ENCODE peak calls at places on chromosome 17, in seven cellular contexts. U, B, W, E, A, R and Z are unnamed samples.

GRCh38 chr17:16342979-16343378 is 10.3 kb downstream of the CENPV start:
- DNase-seq in E (no peak), B (no peak), W (no peak), U (peak), R (no peak), A (no peak), Z (no peak)

GRCh38 chr17:64319531-64319930 is 56.5 kb upstream of the TEX2 start:
- DNase-seq in R (no peak), B (no peak), E (no peak), U (no peak), A (no peak), W (no peak), Z (no peak)

GRCh38 chr17:73786286-73786743 is 142.1 kb upstream of the SDK2 start:
- DNase-seq in R (no peak), E (no peak), W (peak), A (no peak), B (peak), U (no peak), Z (no peak)

GRCh38 chr17:48568499-48569259 is 9.5 kb downstream of the HOXB4 start:
- DNase-seq in A (no peak), W (no peak), E (no peak), B (no peak), R (no peak), U (peak), Z (no peak)

GRCh38 chr17:19533718-19534561 is at the start of gene SLC47A1:
- DNase-seq in W (peak), B (peak), A (peak), R (no peak), U (no peak), E (no peak), Z (peak)

GRCh38 chr17:81821603-81822311 is 11.3 kb downstream of the MCRIP1 start:
- DNase-seq in W (peak), U (peak), A (peak), R (no peak), E (peak), B (peak), Z (peak)

GRCh38 chr17:74478369-74479100 is 12.1 kb downstream of the CD300A start:
- DNase-seq in B (no peak), A (no peak), W (no peak), U (no peak), R (peak), E (no peak), Z (peak)

GRCh38 chr17:55811536-55811935 is 60.7 kb downstream of the PCTP start:
- DNase-seq in R (no peak), U (no peak), A (no peak), W (no peak), E (no peak), B (no peak), Z (no peak)

GRCh38 chr17:56222255-56222654 is 69.0 kb downstream of the ANKFN1 start:
- DNase-seq in A (no peak), R (no peak), B (no peak), U (peak), E (no peak), W (no peak), Z (no peak)

GRCh38 chr17:32878211-32878610 is 1.3 kb upstream of the MYO1D start:
- DNase-seq in U (peak), B (no peak), W (no peak), R (no peak), A (no peak), E (no peak), Z (no peak)

GRCh38 chr17:41329279-41329925 is 13.9 kb upstream of the KRTAP17-1 start:
- DNase-seq in R (no peak), A (peak), U (peak), E (peak), B (peak), W (peak), Z (peak)

GRCh38 chr17:82338858-82339633 is 5.5 kb upstream of the SECTM1 start:
- DNase-seq in W (no peak), R (no peak), U (peak), A (no peak), E (peak), B (peak), Z (no peak)

GRCh38 chr17:16944334-16945140 is 27.4 kb downstream of the TNFRSF13B start:
- DNase-seq in E (no peak), A (no peak), R (no peak), W (peak), B (no peak), U (no peak), Z (no peak)

GRCh38 chr17:20156196-20157077 is 147.3 kb downstream of the SPECC1 start:
- DNase-seq in W (no peak), U (peak), A (peak), R (no peak), E (peak), B (peak), Z (peak)

GRCh38 chr17:55986817-55987216 is 166.5 kb upstream of the ANKFN1 start:
- DNase-seq in E (no peak), W (no peak), R (no peak), B (no peak), A (no peak), U (no peak), Z (no peak)

GRCh38 chr17:9360610-9361571 is 214.7 kb downstream of the STX8 start:
- DNase-seq in A (peak), R (no peak), U (peak), E (no peak), W (no peak), B (peak), Z (no peak)

GRCh38 chr17:66514227-66514806 is 211.9 kb downstream of the PRKCA start:
- DNase-seq in B (no peak), A (no peak), E (no peak), R (no peak), U (peak), W (no peak), Z (no peak)

GRCh38 chr17:62739666-62740065 is 68.4 kb downstream of the MARCHF10 start:
- DNase-seq in R (no peak), U (no peak), E (no peak), W (no peak), A (no peak), B (no peak), Z (no peak)

GRCh38 chr17:62732125-62732524 is 76.0 kb downstream of the MARCHF10 start:
- DNase-seq in A (no peak), E (no peak), B (no peak), U (no peak), R (no peak), W (no peak), Z (no peak)

GRCh38 chr17:62740066-62740465 is 68.0 kb downstream of the MARCHF10 start:
- DNase-seq in B (no peak), W (no peak), A (no peak), E (no peak), R (no peak), U (peak), Z (no peak)

GRCh38 chr17:62737513-62737912 is 70.6 kb downstream of the MARCHF10 start:
- DNase-seq in B (no peak), U (no peak), A (no peak), R (no peak), E (no peak), W (no peak), Z (no peak)

GRCh38 chr17:62735027-62735651 is 73.0 kb downstream of the MARCHF10 start:
- DNase-seq in U (no peak), R (no peak), W (no peak), E (no peak), A (no peak), B (no peak), Z (no peak)
- TF ChIP-seq RFX5 in U (no peak), R (no peak), W (no peak), E (no peak), A (no peak), B (no peak), Z (no peak)

DNA sequence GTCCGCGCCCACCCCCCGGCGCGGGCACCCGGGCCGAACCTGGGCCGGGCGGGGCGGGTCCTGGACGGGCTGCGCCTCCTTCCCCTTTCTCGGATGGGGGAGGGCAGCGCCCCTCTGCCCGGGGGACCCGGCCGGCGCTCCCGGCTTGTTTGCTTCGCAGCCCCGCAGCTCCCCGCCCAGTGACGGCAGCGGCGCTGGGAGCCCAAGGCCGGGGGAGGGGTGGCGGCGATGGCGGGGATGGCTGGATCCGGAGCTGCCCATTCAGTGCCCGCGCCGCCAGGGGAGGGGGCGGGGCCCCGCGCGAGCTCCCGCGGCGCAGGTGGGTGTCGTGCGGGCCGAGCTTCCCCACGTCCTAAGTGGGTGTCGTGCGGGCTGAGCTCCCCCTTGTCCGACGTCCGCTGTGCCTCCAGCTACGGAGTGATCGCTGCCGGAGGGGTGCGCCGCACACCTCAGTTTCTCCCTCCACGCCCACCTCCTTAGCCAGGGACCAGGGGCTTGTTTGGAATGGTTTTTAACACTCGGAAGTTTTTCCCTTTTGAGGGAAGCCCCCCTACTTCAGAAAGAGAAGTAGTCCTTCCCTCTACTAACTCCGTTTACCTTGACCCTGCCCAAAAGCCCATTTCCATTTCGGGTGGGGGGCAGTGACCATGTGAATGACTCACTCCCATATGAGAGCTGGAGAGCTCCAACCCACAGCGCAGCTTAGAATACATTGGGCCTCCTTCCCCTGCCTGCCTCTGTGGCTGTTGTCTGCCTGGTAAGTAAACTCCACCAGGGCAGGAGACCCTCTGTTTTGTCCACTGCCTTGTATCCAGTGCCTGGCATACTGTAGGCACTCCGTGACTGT is 733 bp downstream of the SGSM2 start:
- DNase-seq in U (peak), E (peak), R (no peak), B (peak), A (peak), W (peak), Z (peak)
- TF ChIP-seq RFX5 in U (no peak), E (no peak), R (no peak), B (no peak), A (no peak), W (no peak), Z (no peak)

GRCh38 chr17:76337413-76337777 is 16.3 kb downstream of the PRPSAP1 start:
- DNase-seq in R (no peak), E (no peak), B (no peak), A (no peak), W (no peak), U (peak), Z (no peak)
- TF ChIP-seq RFX5 in R (no peak), E (no peak), B (no peak), A (no peak), W (no peak), U (no peak), Z (no peak)

DNA sequence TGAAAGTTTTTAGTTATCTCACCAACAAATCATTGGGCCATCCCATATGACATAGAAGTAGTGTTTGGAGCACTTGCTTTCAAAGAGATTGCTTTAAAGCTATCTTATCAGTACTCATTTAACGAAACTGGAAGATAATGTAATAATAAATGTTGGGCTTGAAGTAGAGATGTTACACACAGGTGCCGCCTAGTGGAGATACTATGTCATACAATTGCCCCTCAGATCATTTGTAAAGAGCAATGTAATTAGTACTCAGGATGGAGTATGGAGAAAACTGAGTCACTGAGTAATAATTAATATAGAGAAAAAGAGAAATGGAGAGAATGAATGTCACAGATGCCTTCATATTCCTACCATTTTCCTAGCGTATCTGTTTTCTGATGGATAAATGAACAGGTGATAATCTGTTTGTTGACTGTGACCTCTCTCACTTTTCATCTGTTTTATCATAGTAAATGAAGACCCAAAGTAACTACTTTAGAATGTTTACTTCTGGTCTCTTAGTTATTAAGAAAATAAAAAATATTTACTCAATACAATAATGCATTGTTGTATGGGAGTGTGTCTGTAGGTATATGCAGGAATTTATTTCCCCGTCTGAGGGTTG is 80.4 kb downstream of the EFCAB5 start:
- DNase-seq in R (no peak), U (peak), A (peak), B (peak), E (peak), W (no peak), Z (peak)
- TF ChIP-seq RFX5 in R (no peak), U (no peak), A (no peak), B (no peak), E (no peak), W (no peak), Z (no peak)

GRCh38 chr17:42873321-42873720 is 22.3 kb downstream of the AOC3 start:
- DNase-seq in U (no peak), W (no peak), R (no peak), E (no peak), A (peak), B (no peak), Z (no peak)

GRCh38 chr17:42872251-42872965 is 21.4 kb downstream of the AOC3 start:
- DNase-seq in U (peak), W (no peak), E (no peak), B (no peak), R (no peak), A (no peak), Z (no peak)

GRCh38 chr17:42868338-42868737 is 17.3 kb downstream of the AOC3 start:
- DNase-seq in W (no peak), U (no peak), E (no peak), R (no peak), B (no peak), A (no peak), Z (no peak)

GRCh38 chr17:42866631-42867575 is 15.9 kb downstream of the AOC3 start:
- DNase-seq in R (no peak), W (no peak), U (no peak), E (no peak), B (no peak), A (peak), Z (no peak)

DNA sequence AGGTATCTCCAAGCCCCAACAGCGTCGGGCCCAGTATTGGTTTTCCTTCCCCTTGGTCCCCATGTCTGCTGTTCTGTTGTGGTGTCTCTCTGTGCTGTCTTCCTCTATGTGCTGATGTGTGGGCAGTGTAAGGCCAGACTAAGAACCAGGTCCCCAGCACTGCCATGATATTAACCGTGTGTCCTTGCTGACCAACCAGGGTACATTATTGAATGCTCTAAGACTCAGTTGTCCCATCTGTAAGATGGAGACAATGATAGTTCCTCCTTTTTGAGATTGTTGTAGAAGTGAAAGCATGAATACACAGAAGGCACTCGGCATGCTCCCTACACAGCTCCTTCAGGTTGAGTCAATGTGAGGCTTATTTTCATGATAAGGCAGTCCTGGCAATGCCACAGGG is 20.6 kb downstream of the AOC3 start:
- DNase-seq in B (no peak), E (no peak), A (no peak), R (no peak), W (no peak), U (no peak), Z (no peak)
- TF ChIP-seq RFX5 in B (no peak), E (no peak), A (no peak), R (no peak), W (no peak), U (no peak), Z (no peak)

GRCh38 chr17:76013377-76013932 is 12.8 kb downstream of the CDK3 start:
- DNase-seq in W (no peak), U (no peak), A (no peak), R (no peak), E (no peak), B (no peak), Z (no peak)
- TF ChIP-seq RFX5 in W (no peak), U (no peak), A (no peak), R (no peak), E (no peak), B (no peak), Z (no peak)